ENCODE peak calls at places on chromosomes 16 and 17, in five cellular contexts. E is T-cell, V is astrocyte of the cerebellum, X is NCI-H774, F is left cardiac atrium. D is an unnamed sample.

GRCh38 chr16:79001156-79001997 is 599.2 kb downstream of the MAF start:
- DNase-seq in F (no peak), E (no peak), V (no peak), X (no peak), D (no peak)

GRCh38 chr17:14582996-14583395 is 282.1 kb downstream of the HS3ST3B1 start:
- DNase-seq in X (no peak), E (no peak), V (no peak), F (no peak), D (no peak)

GRCh38 chr16:87368029-87368765 is 15.4 kb downstream of the FBXO31 start:
- DNase-seq in V (no peak), E (no peak), F (no peak), X (no peak), D (no peak)

GRCh38 chr17:72719582-72720493 is 372.6 kb downstream of the SLC39A11 start:
- DNase-seq in E (peak; percentile 51), X (no peak), V (peak; percentile 88), F (no peak), D (peak; percentile 85)

GRCh38 chr16:57620316-57621231 is 7.9 kb upstream of the ADGRG1 start:
- DNase-seq in V (no peak), X (no peak), F (peak; percentile 18), E (no peak), D (no peak)

GRCh38 chr16:82650804-82651203 is 24.0 kb downstream of the CDH13 start:
- DNase-seq in F (no peak), V (no peak), X (no peak), E (no peak), D (no peak)

GRCh38 chr17:28946239-28946638 is 5.1 kb downstream of the PHF12 start:
- DNase-seq in F (no peak), V (peak; percentile 82), X (no peak), E (no peak), D (no peak)

GRCh38 chr17:41734139-41734948 is at the start of gene HAP1:
- DNase-seq in E (peak; percentile 19), F (peak; percentile 37), X (peak; percentile 24), V (no peak), D (no peak)

GRCh38 chr17:8739104-8739503 is 5.5 kb downstream of the CCDC42 start:
- DNase-seq in V (no peak), F (no peak), X (no peak), E (no peak), D (no peak)

GRCh38 chr17:63132509-63132911 is 166.5 kb downstream of the TANC2 start:
- DNase-seq in E (no peak), F (no peak), V (no peak), X (no peak), D (no peak)

GRCh38 chr16:88655053-88655732 is 4.3 kb upstream of the CYBA start:
- DNase-seq in F (no peak), V (no peak), E (no peak), X (no peak), D (no peak)

GRCh38 chr17:19448341-19449268 is 37.6 kb downstream of the RNF112 start:
- DNase-seq in V (peak; percentile 96), F (no peak), X (no peak), E (no peak), D (no peak)

GRCh38 chr17:80034977-80035686 is 540 bp downstream of the TBC1D16 start:
- DNase-seq in E (peak; percentile 63), X (peak; percentile 8), F (peak; percentile 54), V (no peak), D (no peak)

GRCh38 chr16:2095315-2095853 is 40.3 kb downstream of the PKD1 start:
- DNase-seq in V (no peak), X (no peak), F (no peak), E (no peak), D (no peak)

GRCh38 chr16:89020068-89020924 is 43.3 kb upstream of the CBFA2T3 start:
- DNase-seq in E (no peak), F (peak; percentile 20), X (no peak), V (no peak), D (no peak)

GRCh38 chr16:80369559-80369958 is 171.2 kb upstream of the DYNLRB2 start:
- DNase-seq in E (no peak), V (peak; percentile 55), X (no peak), F (peak; percentile 43), D (no peak)

GRCh38 chr16:84890427-84890826 is 70.6 kb downstream of the CRISPLD2 start:
- DNase-seq in F (no peak), X (no peak), E (no peak), V (no peak), D (no peak)

GRCh38 chr17:67605259-67605912 is 112.3 kb upstream of the NOL11 start:
- DNase-seq in V (peak; percentile 50), X (no peak), E (no peak), F (peak; percentile 84), D (no peak)

GRCh38 chr17:83055911-83056582 is 23.4 kb upstream of the METRNL start:
- DNase-seq in E (no peak), V (peak; percentile 41), X (no peak), F (peak; percentile 25), D (no peak)

GRCh38 chr17:82870541-82870940 is 30.7 kb upstream of the ZNF750 start:
- DNase-seq in X (no peak), F (no peak), V (no peak), E (no peak), D (no peak)

GRCh38 chr16:88772871-88773811 is 11.9 kb downstream of the PIEZO1 start:
- DNase-seq in F (peak; percentile 68), E (no peak), V (peak; percentile 62), X (no peak), D (no peak)

GRCh38 chr17:51455931-51456330 is 195.6 kb downstream of the UTP18 start:
- DNase-seq in X (no peak), F (no peak), E (no peak), V (no peak), D (no peak)

GRCh38 chr17:2059125-2059836 is 4.4 kb downstream of the HIC1 start:
- DNase-seq in E (no peak), F (no peak), V (no peak), X (no peak), D (no peak)

GRCh38 chr17:46994993-46995392 is 15.9 kb upstream of the RPRML start:
- DNase-seq in F (no peak), V (no peak), E (no peak), X (no peak), D (no peak)

GRCh38 chr16:912322-912683 is 58.5 kb downstream of the LMF1 start:
- DNase-seq in F (no peak), E (no peak), X (no peak), V (no peak), D (no peak)

GRCh38 chr16:85812031-85812807 is 12.7 kb downstream of the COX4I1 start:
- DNase-seq in E (no peak), X (no peak), F (no peak), V (no peak), D (no peak)

GRCh38 chr16:4212934-4213296 is 29.0 kb downstream of the SRL start:
- DNase-seq in F (no peak), E (no peak), X (no peak), V (no peak), D (no peak)

GRCh38 chr17:81417049-81417878 is 22.0 kb downstream of the BAHCC1 start:
- DNase-seq in X (no peak), F (peak; percentile 68), E (no peak), V (no peak), D (no peak)

GRCh38 chr17:15490634-15491261 is 23.3 kb upstream of the CDRT4 start:
- DNase-seq in F (peak; percentile 88), E (no peak), X (no peak), V (peak; percentile 9), D (no peak)

GRCh38 chr17:63082273-63082861 is 116.3 kb downstream of the TANC2 start:
- DNase-seq in F (no peak), V (peak; percentile 31), E (no peak), X (no peak), D (peak; percentile 39)

GRCh38 chr17:10622610-10623485 is 34.3 kb downstream of the MYH3 start:
- DNase-seq in V (no peak), X (no peak), F (no peak), E (no peak), D (no peak)

GRCh38 chr16:87188104-87188503 is 129.1 kb downstream of the C16orf95 start:
- DNase-seq in X (no peak), E (no peak), V (no peak), F (no peak), D (no peak)

GRCh38 chr16:20938426-20938825 is 37.9 kb downstream of the LYRM1 start:
- DNase-seq in V (no peak), F (no peak), X (no peak), E (no peak), D (no peak)

GRCh38 chr16:23679274-23679985 is 741 bp downstream of the PLK1 start:
- DNase-seq in V (no peak), F (no peak), E (no peak), X (peak; percentile 3), D (no peak)

GRCh38 chr16:80197790-80198201 is 343.0 kb upstream of the DYNLRB2 start:
- DNase-seq in V (peak; percentile 93), F (no peak), E (no peak), X (no peak), D (no peak)

GRCh38 chr17:73799091-73799490 is 154.8 kb upstream of the SDK2 start:
- DNase-seq in E (no peak), X (no peak), F (no peak), V (no peak), D (no peak)

GRCh38 chr16:85419503-85420408 is 193.4 kb upstream of the GSE1 start:
- DNase-seq in X (no peak), F (peak; percentile 12), E (no peak), V (no peak), D (no peak)

GRCh38 chr17:60939318-60939717 is 261.7 kb downstream of the BCAS3 start:
- DNase-seq in V (no peak), F (no peak), E (no peak), X (no peak), D (no peak)

GRCh38 chr17:73616873-73617430 is 27.3 kb downstream of the SDK2 start:
- DNase-seq in F (no peak), X (no peak), E (no peak), V (no peak), D (no peak)

D was measured in KG1.